ENCODE peak calls at places on chromosomes 2 and 18, in eight cellular contexts. H, Z, V, P, C, T, M and O are unnamed samples.

GRCh38 chr2:207253946-207254345 is 88.2 kb upstream of the KLF7 start:
- DNase-seq in H (peak), Z (no peak), V (peak), P (no peak), C (no peak), T (no peak), M (no peak), O (no peak)

GRCh38 chr2:75562513-75562864 is 1.8 kb upstream of the EVA1A start:
- DNase-seq in H (no peak), Z (no peak), V (no peak), P (no peak), C (no peak), T (no peak), M (no peak), O (no peak)

GRCh38 chr2:162840598-162841246 is 2.2 kb upstream of the KCNH7 start:
- DNase-seq in H (peak), Z (no peak), V (peak), P (no peak), C (peak), T (no peak), M (peak), O (no peak)

GRCh38 chr2:65300772-65301711 is 73.4 kb downstream of the ACTR2 start:
- DNase-seq in H (peak), Z (peak), V (no peak), P (no peak), C (no peak), T (no peak), M (no peak), O (peak)

GRCh38 chr2:79977782-79978181 is 326.8 kb downstream of the LRRTM1 start:
- DNase-seq in H (peak), Z (no peak), V (no peak), P (no peak), C (no peak), T (no peak), M (no peak), O (no peak)

GRCh38 chr2:196322963-196323810 is 151.8 kb upstream of the STK17B start:
- DNase-seq in H (peak), Z (no peak), V (no peak), P (no peak), C (no peak), T (no peak), M (no peak), O (no peak)

GRCh38 chr2:8885449-8886196 is 48.2 kb upstream of the KIDINS220 start:
- DNase-seq in H (no peak), Z (no peak), V (no peak), P (no peak), C (no peak), T (no peak), M (no peak), O (no peak)

GRCh38 chr2:236687296-236687955 is 117.8 kb downstream of the ACKR3 start:
- DNase-seq in H (no peak), Z (no peak), V (no peak), P (no peak), C (no peak), T (no peak), M (no peak), O (no peak)

GRCh38 chr18:79987566-79987965 is 797 bp downstream of the TXNL4A start:
- DNase-seq in H (peak), Z (no peak), V (peak), P (no peak), C (no peak), T (no peak), M (no peak), O (no peak)

GRCh38 chr18:47993409-47993808 is 63.0 kb upstream of the SMAD2 start:
- DNase-seq in H (no peak), Z (no peak), V (no peak), P (no peak), C (no peak), T (no peak), M (no peak), O (no peak)

GRCh38 chr2:166593403-166593802 is 99.4 kb upstream of the SCN7A start:
- DNase-seq in H (peak), Z (no peak), V (peak), P (no peak), C (no peak), T (no peak), M (no peak), O (no peak)

GRCh38 chr2:241635756-241636155 is 1.2 kb downstream of the THAP4 start:
- DNase-seq in H (peak), Z (no peak), V (peak), P (no peak), C (no peak), T (no peak), M (no peak), O (no peak)

GRCh38 chr2:96923201-96923600 is 53.3 kb upstream of the SEMA4C start:
- DNase-seq in H (no peak), Z (no peak), V (no peak), P (no peak), C (no peak), T (no peak), M (no peak), O (no peak)

GRCh38 chr2:58427572-58428285 is 186.6 kb upstream of the FANCL start:
- DNase-seq in H (peak), Z (no peak), V (peak), P (peak), C (peak), T (peak), M (no peak), O (no peak)

GRCh38 chr2:72263781-72264060 is 116.1 kb upstream of the CYP26B1 start:
- DNase-seq in H (no peak), Z (no peak), V (no peak), P (no peak), C (no peak), T (no peak), M (no peak), O (no peak)

GRCh38 chr2:383173-383572 is 95.3 kb upstream of the ALKAL2 start:
- DNase-seq in H (no peak), Z (no peak), V (no peak), P (no peak), C (no peak), T (no peak), M (no peak), O (no peak)

GRCh38 chr2:1891147-1891546 is 146.8 kb upstream of the PXDN start:
- DNase-seq in H (no peak), Z (no peak), V (no peak), P (no peak), C (no peak), T (no peak), M (no peak), O (no peak)

GRCh38 chr2:232315049-232315922 is 63.3 kb upstream of the ALPP start:
- DNase-seq in H (peak), Z (peak), V (peak), P (no peak), C (no peak), T (peak), M (no peak), O (peak)

GRCh38 chr2:163748420-163748819 is 12.6 kb upstream of the FIGN start:
- DNase-seq in H (no peak), Z (no peak), V (peak), P (no peak), C (no peak), T (no peak), M (no peak), O (no peak)

GRCh38 chr18:55349685-55350084 is 238.3 kb downstream of the TCF4 start:
- DNase-seq in H (no peak), Z (no peak), V (no peak), P (no peak), C (no peak), T (no peak), M (no peak), O (no peak)

GRCh38 chr2:109448946-109449788 is 164.6 kb downstream of the SEPTIN10 start:
- DNase-seq in H (peak), Z (no peak), V (peak), P (peak), C (no peak), T (no peak), M (no peak), O (no peak)

GRCh38 chr2:239966029-239966847 is 58.9 kb downstream of the NDUFA10 start:
- DNase-seq in H (peak), Z (no peak), V (peak), P (no peak), C (no peak), T (no peak), M (no peak), O (no peak)

GRCh38 chr2:59182249-59182648 is 941.1 kb upstream of the FANCL start:
- DNase-seq in H (peak), Z (no peak), V (no peak), P (peak), C (no peak), T (no peak), M (peak), O (no peak)

GRCh38 chr2:102122115-102122514 is 20.4 kb upstream of the IL1R1 start:
- DNase-seq in H (peak), Z (no peak), V (peak), P (no peak), C (no peak), T (no peak), M (no peak), O (no peak)

GRCh38 chr2:186309901-186310300 is 176.2 kb upstream of the ZC3H15 start:
- DNase-seq in H (peak), Z (no peak), V (peak), P (no peak), C (no peak), T (no peak), M (no peak), O (no peak)

GRCh38 chr2:191740016-191740419 is 62.1 kb downstream of the NABP1 start:
- DNase-seq in H (no peak), Z (no peak), V (no peak), P (no peak), C (no peak), T (no peak), M (no peak), O (peak)

GRCh38 chr2:57902578-57902977 is 144.0 kb upstream of the VRK2 start:
- DNase-seq in H (no peak), Z (no peak), V (no peak), P (no peak), C (no peak), T (no peak), M (no peak), O (no peak)

GRCh38 chr2:105100064-105100840 is 62.4 kb downstream of the MRPS9 start:
- DNase-seq in H (no peak), Z (no peak), V (no peak), P (no peak), C (no peak), T (no peak), M (no peak), O (no peak)

GRCh38 chr2:10404324-10405143 is 43.6 kb downstream of the ODC1 start:
- DNase-seq in H (peak), Z (no peak), V (no peak), P (no peak), C (no peak), T (no peak), M (no peak), O (no peak)
- H3K4me3 ChIP-seq in H (no peak), Z (no peak), V (no peak), P (no peak), C (no peak), T (no peak), M (no peak), O (no peak)

DNA sequence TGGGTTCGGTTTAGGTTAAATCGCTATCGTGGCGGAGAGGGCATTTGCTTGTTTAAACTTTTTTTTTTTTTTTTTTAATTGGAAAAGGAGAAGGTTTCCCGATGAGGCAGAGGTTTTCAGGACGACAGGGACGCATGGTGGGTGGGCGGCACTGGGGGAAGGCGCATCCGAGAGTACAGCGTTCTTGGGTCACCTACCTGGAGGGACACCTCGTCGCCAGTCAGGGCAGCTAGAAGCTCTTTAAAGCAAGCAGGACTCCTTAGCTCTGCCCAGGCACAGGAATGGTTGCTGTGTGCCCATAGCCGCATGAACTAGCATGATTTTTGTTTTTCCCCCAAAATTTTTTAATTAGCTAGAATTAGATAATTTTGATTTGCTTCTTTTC is 444 bp downstream of the LDLRAD4 start:
- DNase-seq in H (no peak), Z (no peak), V (no peak), P (no peak), C (no peak), T (no peak), M (no peak), O (no peak)
- H3K4me3 ChIP-seq in H (peak), Z (peak), V (no peak), P (peak), C (no peak), T (peak), M (no peak), O (peak)

GRCh38 chr2:144835634-144836351 is 315.9 kb upstream of the ZEB2 start:
- DNase-seq in H (peak), Z (no peak), V (peak), P (no peak), C (no peak), T (no peak), M (no peak), O (no peak)

GRCh38 chr2:144832048-144832447 is 312.1 kb upstream of the ZEB2 start:
- DNase-seq in H (no peak), Z (no peak), V (no peak), P (no peak), C (no peak), T (no peak), M (no peak), O (no peak)

GRCh38 chr2:144836635-144837350 is 316.9 kb upstream of the ZEB2 start:
- DNase-seq in H (peak), Z (no peak), V (no peak), P (no peak), C (no peak), T (no peak), M (no peak), O (no peak)

GRCh38 chr2:144834954-144835633 is 315.2 kb upstream of the ZEB2 start:
- DNase-seq in H (peak), Z (no peak), V (peak), P (no peak), C (no peak), T (no peak), M (peak), O (no peak)

DNA sequence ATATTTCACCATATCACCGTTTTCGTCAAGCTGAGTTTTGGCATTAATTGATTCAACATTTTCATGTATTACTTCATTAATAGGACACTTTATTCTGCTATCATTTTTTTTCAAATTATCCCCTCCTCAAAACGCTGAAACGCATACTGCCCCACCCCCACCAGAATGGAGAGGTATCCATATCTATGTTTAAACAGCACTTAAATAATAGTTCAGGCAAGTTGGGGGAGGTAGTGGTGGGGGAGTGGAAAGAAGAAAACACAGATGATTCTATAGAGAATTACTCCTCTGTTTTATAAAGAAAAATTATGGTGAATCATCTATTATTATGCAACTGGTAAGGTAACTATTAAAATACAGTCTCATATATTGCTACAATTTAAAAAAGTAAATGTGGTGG is 314.4 kb upstream of the ZEB2 start:
- DNase-seq in H (no peak), Z (no peak), V (no peak), P (no peak), C (no peak), T (no peak), M (peak), O (no peak)
- H3K4me3 ChIP-seq in H (no peak), Z (no peak), V (no peak), P (no peak), C (no peak), T (no peak), M (no peak), O (no peak)

GRCh38 chr2:118859157-118859770 is 11.8 kb upstream of the EN1 start:
- DNase-seq in H (no peak), Z (no peak), V (no peak), P (no peak), C (no peak), T (no peak), M (no peak), O (no peak)
- H3K4me3 ChIP-seq in H (no peak), Z (no peak), V (no peak), P (no peak), C (no peak), T (no peak), M (no peak), O (no peak)

GRCh38 chr2:44778221-44778654 is 163.3 kb upstream of the SIX3 start:
- DNase-seq in H (no peak), Z (no peak), V (no peak), P (peak), C (no peak), T (no peak), M (no peak), O (no peak)

GRCh38 chr2:44776924-44777480 is 164.5 kb upstream of the SIX3 start:
- DNase-seq in H (no peak), Z (no peak), V (no peak), P (no peak), C (no peak), T (no peak), M (no peak), O (no peak)

GRCh38 chr2:44778671-44779476 is 162.6 kb upstream of the SIX3 start:
- DNase-seq in H (no peak), Z (no peak), V (no peak), P (peak), C (no peak), T (no peak), M (no peak), O (no peak)

GRCh38 chr2:44779793-44780192 is 161.7 kb upstream of the SIX3 start:
- DNase-seq in H (no peak), Z (no peak), V (no peak), P (no peak), C (no peak), T (no peak), M (no peak), O (no peak)

GRCh38 chr2:44777542-44777941 is 164.0 kb upstream of the SIX3 start:
- DNase-seq in H (no peak), Z (no peak), V (no peak), P (peak), C (no peak), T (no peak), M (peak), O (no peak)
- H3K4me3 ChIP-seq in H (no peak), Z (no peak), V (no peak), P (peak), C (no peak), T (no peak), M (no peak), O (no peak)

GRCh38 chr2:156322103-156322671 is 10.3 kb downstream of the NR4A2 start:
- DNase-seq in H (no peak), Z (no peak), V (no peak), P (no peak), C (no peak), T (peak), M (no peak), O (peak)
- H3K4me3 ChIP-seq in H (no peak), Z (peak), V (no peak), P (no peak), C (no peak), T (peak), M (no peak), O (peak)

DNA sequence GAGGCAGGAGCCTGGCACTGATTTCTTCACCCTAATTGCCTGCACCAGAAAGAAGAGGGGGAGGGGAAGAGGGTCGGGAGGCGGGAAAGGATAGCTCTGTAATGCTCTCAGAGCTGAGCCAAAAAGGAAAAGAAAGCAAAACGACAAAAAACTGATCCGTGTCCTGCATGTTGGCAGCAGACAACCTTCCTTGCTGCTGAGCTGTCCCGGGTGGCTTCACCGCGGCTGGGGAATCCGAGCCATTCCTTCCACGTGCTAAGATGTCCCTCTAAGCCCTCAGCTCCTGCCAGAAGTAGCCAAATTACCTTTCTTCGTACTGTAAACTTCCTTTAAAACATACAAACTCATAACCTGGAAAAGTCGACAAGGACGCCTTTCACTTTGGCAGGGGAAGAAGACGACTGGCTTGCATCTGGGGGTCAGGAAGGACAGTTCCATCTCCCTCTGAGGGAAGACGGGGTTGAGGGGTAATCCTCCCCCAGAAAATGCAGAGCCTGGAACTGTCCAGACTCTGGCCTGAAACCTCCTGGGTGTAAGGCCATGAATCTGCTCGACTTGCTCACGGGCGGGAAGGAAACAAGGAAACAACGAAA is 7.6 kb downstream of the OTX1 start:
- DNase-seq in H (no peak), Z (no peak), V (no peak), P (peak), C (no peak), T (no peak), M (no peak), O (no peak)
- H3K4me3 ChIP-seq in H (no peak), Z (peak), V (no peak), P (peak), C (no peak), T (no peak), M (no peak), O (no peak)

GRCh38 chr2:40511661-40512213 is 59.8 kb upstream of the SLC8A1 start:
- DNase-seq in H (peak), Z (no peak), V (peak), P (no peak), C (no peak), T (no peak), M (no peak), O (no peak)

GRCh38 chr2:40516604-40517003 is 64.7 kb upstream of the SLC8A1 start:
- DNase-seq in H (no peak), Z (no peak), V (no peak), P (no peak), C (no peak), T (no peak), M (no peak), O (no peak)

GRCh38 chr2:40507429-40507828 is 55.5 kb upstream of the SLC8A1 start:
- DNase-seq in H (no peak), Z (no peak), V (no peak), P (no peak), C (no peak), T (no peak), M (no peak), O (no peak)

GRCh38 chr2:40512246-40512645 is 60.4 kb upstream of the SLC8A1 start:
- DNase-seq in H (no peak), Z (no peak), V (no peak), P (no peak), C (no peak), T (no peak), M (no peak), O (no peak)
- H3K4me3 ChIP-seq in H (no peak), Z (no peak), V (no peak), P (no peak), C (no peak), T (peak), M (no peak), O (no peak)

GRCh38 chr2:99545066-99545465 is 55.2 kb upstream of the REV1 start:
- DNase-seq in H (peak), Z (no peak), V (no peak), P (no peak), C (no peak), T (no peak), M (no peak), O (no peak)
- H3K4me3 ChIP-seq in H (no peak), Z (no peak), V (no peak), P (no peak), C (no peak), T (no peak), M (no peak), O (no peak)